ENCODE peak calls at places on chromosomes 7 and 10, in eight cellular contexts. D is fibroblast of the aortic adventitia, K is type B pancreatic cell, W is omental fat pad, V is HFF-Myc, O is GM12864, L is fibroblast of pulmonary artery, C is astrocyte. G is an unnamed sample.

GRCh38 chr7:19101911-19102310 is 15.5 kb downstream of the TWIST1 start:
- DNase-seq in C (no peak), K (no peak), W (no peak), V (no peak), O (no peak), D (peak; percentile 49), L (no peak), G (no peak)

GRCh38 chr7:83410989-83411591 is 237.8 kb downstream of the SEMA3E start:
- DNase-seq in L (peak; percentile 75), C (peak; percentile 36), D (peak; percentile 78), K (no peak), O (no peak), W (no peak), V (peak; percentile 11), G (no peak)

GRCh38 chr7:103343758-103344452 is 662 bp downstream of the DNAJC2 start:
- DNase-seq in D (peak; percentile 32), C (peak; percentile 21), K (no peak), W (peak; percentile 26), O (no peak), V (no peak), L (peak; percentile 33), G (no peak)

GRCh38 chr7:120834726-120835125 is 23.2 kb downstream of the TSPAN12 start:
- DNase-seq in K (no peak), W (no peak), D (no peak), O (no peak), V (no peak), C (no peak), L (no peak), G (no peak)

GRCh38 chr10:84352251-84352842 is 24.0 kb downstream of the CCSER2 start:
- DNase-seq in W (no peak), L (peak; percentile 67), D (peak; percentile 63), K (no peak), O (no peak), V (no peak), C (peak; percentile 41), G (no peak)

GRCh38 chr7:141071260-141071854 is 2.5 kb upstream of the TMEM178B start:
- DNase-seq in W (no peak), O (no peak), C (no peak), D (peak; percentile 22), L (no peak), K (no peak), V (no peak), G (no peak)

GRCh38 chr10:62437696-62438095 is 63.5 kb downstream of the ZNF365 start:
- DNase-seq in L (peak; percentile 85), W (no peak), O (no peak), V (peak; percentile 58), K (no peak), C (peak; percentile 89), D (peak; percentile 89), G (no peak)

GRCh38 chr7:41029072-41029492 is 673.8 kb downstream of the INHBA start:
- DNase-seq in V (peak; percentile 84), L (peak; percentile 88), W (no peak), O (no peak), D (peak; percentile 88), C (peak; percentile 99), K (no peak), G (no peak)

GRCh38 chr7:151705744-151706567 is 171.0 kb downstream of the PRKAG2 start:
- DNase-seq in W (no peak), V (no peak), O (no peak), L (peak; percentile 65), D (peak; percentile 57), C (peak; percentile 47), K (no peak), G (no peak)

GRCh38 chr10:130009228-130009627 is 45.2 kb upstream of the EBF3 start:
- DNase-seq in D (no peak), O (no peak), V (no peak), L (no peak), K (no peak), W (no peak), C (no peak), G (no peak)

GRCh38 chr10:130012129-130012528 is 48.1 kb upstream of the EBF3 start:
- DNase-seq in O (no peak), C (no peak), L (no peak), D (no peak), K (no peak), V (no peak), W (no peak), G (no peak)

GRCh38 chr10:130013263-130013937 is 49.3 kb upstream of the EBF3 start:
- DNase-seq in K (no peak), W (no peak), O (no peak), V (no peak), L (no peak), C (no peak), D (peak; percentile 61), G (no peak)

GRCh38 chr10:130013938-130014733 is 50.1 kb upstream of the EBF3 start:
- DNase-seq in C (no peak), W (no peak), D (no peak), L (no peak), V (no peak), K (no peak), O (no peak), G (no peak)

GRCh38 chr10:130010653-130011052 is 46.6 kb upstream of the EBF3 start:
- DNase-seq in V (no peak), O (no peak), W (no peak), K (no peak), C (no peak), D (no peak), L (no peak), G (no peak)
- TF ChIP-seq CTCF in V (no peak), O (no peak), W (no peak), K (no peak), C (no peak), D (no peak), L (no peak), G (no peak)

DNA sequence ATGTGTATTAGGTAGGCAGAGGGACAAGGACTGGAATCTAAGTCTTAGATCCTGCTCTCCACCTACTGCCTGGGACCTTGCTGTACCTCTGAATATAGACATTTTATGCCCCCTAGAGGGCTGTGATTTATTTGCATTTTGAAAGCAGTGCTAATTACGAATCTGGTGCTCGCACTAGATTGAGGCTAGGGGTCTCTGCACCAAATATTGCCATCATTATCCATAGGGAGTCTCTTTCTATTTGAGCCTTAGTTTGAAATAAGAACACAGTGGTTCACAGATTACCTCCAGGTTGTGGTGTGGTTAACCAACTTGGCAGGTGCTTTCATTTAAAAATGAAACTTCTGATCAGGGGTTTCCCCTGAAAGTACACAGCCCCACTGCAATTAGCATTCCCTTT is 41.8 kb downstream of the CNNM1 start:
- DNase-seq in L (peak; percentile 32), O (no peak), C (peak; percentile 7), K (no peak), D (peak; percentile 27), W (no peak), V (no peak), G (no peak)
- TF ChIP-seq CTCF in L (peak; percentile 41), O (peak; percentile 38), C (peak; percentile 47), K (peak; percentile 66), D (peak; percentile 38), W (no peak), V (peak; percentile 45), G (no peak)

DNA sequence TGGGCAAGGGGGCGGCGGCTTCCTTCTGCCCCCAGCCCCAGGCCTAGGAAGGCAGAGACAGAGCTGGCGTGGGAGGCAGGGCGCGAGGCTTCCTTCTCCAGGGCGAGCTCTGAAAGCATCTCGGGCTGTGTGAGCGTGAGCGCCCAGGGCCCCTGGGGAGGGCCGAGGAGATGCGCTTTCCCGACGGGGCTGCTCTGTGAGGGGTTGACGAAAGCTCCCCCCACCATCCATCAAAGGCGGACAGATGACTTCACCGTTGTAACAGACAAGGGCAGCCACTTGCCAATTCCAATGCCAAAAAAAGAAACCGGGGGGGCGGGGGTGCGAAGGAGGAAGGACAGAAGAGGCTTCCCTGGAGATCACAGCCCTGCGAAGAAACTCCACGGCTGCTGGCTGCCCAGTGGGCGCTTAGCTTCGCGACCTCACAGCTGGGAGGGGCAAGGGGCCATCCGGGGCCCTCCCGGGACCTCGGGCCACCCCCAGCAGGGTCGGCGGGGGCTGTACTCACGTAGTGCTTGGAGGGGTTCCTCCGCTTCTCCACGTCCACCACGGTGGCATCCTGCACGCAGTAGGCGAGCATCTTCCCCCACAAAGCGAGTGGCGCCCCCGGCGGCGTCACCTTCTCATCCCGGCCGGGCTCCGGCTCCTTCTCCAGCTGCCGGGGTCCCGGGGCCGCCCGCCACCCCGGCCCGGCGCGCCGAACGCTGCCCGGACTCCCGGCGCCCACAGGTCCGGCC is 521 bp downstream of the SH3PXD2A start:
- DNase-seq in V (no peak), K (no peak), W (no peak), L (no peak), C (no peak), D (peak; percentile 41), O (no peak), G (no peak)
- TF ChIP-seq CTCF in V (no peak), K (peak; percentile 50), W (no peak), L (peak; percentile 19), C (no peak), D (peak; percentile 39), O (no peak), G (no peak)

GRCh38 chr7:34900891-34901493 is 136.3 kb downstream of the DPY19L1 start:
- DNase-seq in V (no peak), W (no peak), D (peak; percentile 2), L (peak; percentile 13), O (no peak), C (no peak), K (no peak), G (no peak)
- TF ChIP-seq CTCF in V (peak; percentile 37), W (no peak), D (no peak), L (peak; percentile 30), O (peak; percentile 59), C (no peak), K (peak; percentile 33), G (no peak)

GRCh38 chr7:78443811-78444210 is 645.2 kb downstream of the PHTF2 start:
- DNase-seq in D (no peak), C (no peak), K (no peak), V (no peak), L (no peak), O (no peak), W (no peak), G (no peak)
- TF ChIP-seq CTCF in D (no peak), C (no peak), K (peak; percentile 32), V (no peak), L (no peak), O (no peak), W (no peak), G (no peak)

GRCh38 chr10:116278832-116279231 is 5.8 kb upstream of the GFRA1 start:
- DNase-seq in O (no peak), C (peak; percentile 32), D (no peak), K (no peak), W (no peak), L (no peak), V (no peak), G (no peak)

GRCh38 chr10:116272497-116273221 is at the start of gene GFRA1:
- DNase-seq in O (no peak), V (no peak), C (no peak), W (no peak), L (peak; percentile 13), D (no peak), K (peak; percentile 74), G (no peak)

GRCh38 chr10:116270691-116271592 is 2.1 kb downstream of the GFRA1 start:
- DNase-seq in K (peak; percentile 74), V (no peak), D (no peak), C (no peak), O (no peak), L (no peak), W (no peak), G (no peak)

GRCh38 chr10:116271593-116272496 is 1.2 kb downstream of the GFRA1 start:
- DNase-seq in W (no peak), L (no peak), V (no peak), D (no peak), C (no peak), O (no peak), K (no peak), G (no peak)

GRCh38 chr10:116274141-116274861 is 1.3 kb upstream of the GFRA1 start:
- DNase-seq in L (no peak), V (peak; percentile 64), C (no peak), K (no peak), W (no peak), D (no peak), O (no peak), G (no peak)
- TF ChIP-seq CTCF in L (no peak), V (no peak), C (no peak), K (no peak), W (no peak), D (no peak), O (no peak), G (no peak)

G was measured in activated B cell treated with CpG ODN at 0.5 μM for 24 hours.